ENCODE peak calls at places on chromosome 16, in nine cellular contexts. One of them, this sample, is unnamed.

GRCh38 chr16:23557779-23558330 is 328 bp downstream of the UBFD1 start:
- DNase-seq in iPS-NIHi11: no peak
- DNase-seq in NCI-H2029: peak
- DNase-seq in SK-N-SH: no peak
- DNase-seq in H7: no peak
- DNase-seq in upper lobe of right lung: no peak
- DNase-seq in activated naive CD4-positive, alpha-beta T cell treated with Interleukin-2 at 50 U/mL for 16 hours: peak
- DNase-seq in NB4: no peak
- DNase-seq in Ammon's horn: peak
- DNase-seq in this sample: no peak

GRCh38 chr16:1194665-1195392 is 30.2 kb downstream of the TPSG1 start:
- DNase-seq in NB4: no peak
- DNase-seq in upper lobe of right lung: no peak
- DNase-seq in SK-N-SH: peak
- DNase-seq in activated naive CD4-positive, alpha-beta T cell treated with Interleukin-2 at 50 U/mL for 16 hours: peak
- DNase-seq in Ammon's horn: no peak
- DNase-seq in H7: no peak
- DNase-seq in iPS-NIHi11: peak
- DNase-seq in NCI-H2029: no peak
- DNase-seq in this sample: no peak

GRCh38 chr16:11393366-11393765 is 48.1 kb downstream of the RMI2 start:
- DNase-seq in upper lobe of right lung: peak
- DNase-seq in iPS-NIHi11: no peak
- DNase-seq in NB4: no peak
- DNase-seq in Ammon's horn: no peak
- DNase-seq in activated naive CD4-positive, alpha-beta T cell treated with Interleukin-2 at 50 U/mL for 16 hours: no peak
- DNase-seq in NCI-H2029: no peak
- DNase-seq in SK-N-SH: peak
- DNase-seq in H7: peak
- DNase-seq in this sample: peak

GRCh38 chr16:23248261-23249194 is 53.6 kb upstream of the SCNN1B start:
- DNase-seq in NCI-H2029: no peak
- DNase-seq in SK-N-SH: no peak
- DNase-seq in H7: no peak
- DNase-seq in activated naive CD4-positive, alpha-beta T cell treated with Interleukin-2 at 50 U/mL for 16 hours: no peak
- DNase-seq in Ammon's horn: peak
- DNase-seq in upper lobe of right lung: no peak
- DNase-seq in iPS-NIHi11: no peak
- DNase-seq in NB4: no peak
- DNase-seq in this sample: no peak

GRCh38 chr16:51816929-51817328 is 665.9 kb upstream of the SALL1 start:
- DNase-seq in SK-N-SH: no peak
- DNase-seq in NCI-H2029: no peak
- DNase-seq in H7: no peak
- DNase-seq in Ammon's horn: no peak
- DNase-seq in NB4: no peak
- DNase-seq in iPS-NIHi11: no peak
- DNase-seq in upper lobe of right lung: no peak
- DNase-seq in activated naive CD4-positive, alpha-beta T cell treated with Interleukin-2 at 50 U/mL for 16 hours: no peak
- DNase-seq in this sample: no peak

GRCh38 chr16:31367875-31368274 is 12.9 kb downstream of the ITGAX start:
- DNase-seq in NB4: peak
- DNase-seq in iPS-NIHi11: no peak
- DNase-seq in SK-N-SH: no peak
- DNase-seq in NCI-H2029: no peak
- DNase-seq in upper lobe of right lung: no peak
- DNase-seq in activated naive CD4-positive, alpha-beta T cell treated with Interleukin-2 at 50 U/mL for 16 hours: no peak
- DNase-seq in Ammon's horn: peak
- DNase-seq in H7: no peak
- DNase-seq in this sample: no peak

GRCh38 chr16:14056970-14057369 is 14.1 kb upstream of the MRTFB start:
- DNase-seq in upper lobe of right lung: no peak
- DNase-seq in activated naive CD4-positive, alpha-beta T cell treated with Interleukin-2 at 50 U/mL for 16 hours: no peak
- DNase-seq in SK-N-SH: no peak
- DNase-seq in Ammon's horn: peak
- DNase-seq in H7: no peak
- DNase-seq in NCI-H2029: no peak
- DNase-seq in iPS-NIHi11: no peak
- DNase-seq in NB4: no peak
- DNase-seq in this sample: no peak

GRCh38 chr16:61555718-61556441 is 480.4 kb downstream of the CDH8 start:
- DNase-seq in H7: no peak
- DNase-seq in NB4: no peak
- DNase-seq in upper lobe of right lung: peak
- DNase-seq in iPS-NIHi11: no peak
- DNase-seq in activated naive CD4-positive, alpha-beta T cell treated with Interleukin-2 at 50 U/mL for 16 hours: no peak
- DNase-seq in NCI-H2029: no peak
- DNase-seq in SK-N-SH: no peak
- DNase-seq in Ammon's horn: no peak
- DNase-seq in this sample: peak

GRCh38 chr16:20747030-20747816 is 5.6 kb upstream of the THUMPD1 start:
- DNase-seq in Ammon's horn: no peak
- DNase-seq in SK-N-SH: no peak
- DNase-seq in H7: no peak
- DNase-seq in NCI-H2029: no peak
- DNase-seq in iPS-NIHi11: no peak
- DNase-seq in upper lobe of right lung: no peak
- DNase-seq in NB4: peak
- DNase-seq in activated naive CD4-positive, alpha-beta T cell treated with Interleukin-2 at 50 U/mL for 16 hours: no peak
- DNase-seq in this sample: no peak

GRCh38 chr16:65658339-65659275 is 536.7 kb upstream of the CDH11 start:
- DNase-seq in H7: no peak
- DNase-seq in Ammon's horn: peak
- DNase-seq in activated naive CD4-positive, alpha-beta T cell treated with Interleukin-2 at 50 U/mL for 16 hours: no peak
- DNase-seq in NCI-H2029: peak
- DNase-seq in upper lobe of right lung: peak
- DNase-seq in SK-N-SH: peak
- DNase-seq in iPS-NIHi11: no peak
- DNase-seq in NB4: peak
- DNase-seq in this sample: no peak